ENCODE peak calls at places on chromosomes 16 and 17, in four cellular contexts. L is tibial nerve, R is AG04450, N is cardiac muscle cell. V is an unnamed sample.

GRCh38 chr17:20153231-20153630 is 144.1 kb downstream of the SPECC1 start:
- DNase-seq in L (no peak), R (no peak), N (no peak), V (no peak)

GRCh38 chr17:80319262-80319998 is 58.8 kb downstream of the RNF213 start:
- DNase-seq in L (no peak), R (no peak), N (no peak), V (no peak)

GRCh38 chr17:41615454-41615853 is 2.9 kb upstream of the KRT16 start:
- DNase-seq in L (no peak), R (no peak), N (no peak), V (no peak)

GRCh38 chr16:28589930-28590329 is 6.9 kb downstream of the SULT1A2 start:
- DNase-seq in L (no peak), R (no peak), N (no peak), V (no peak)

GRCh38 chr17:4073983-4074830 is 68.6 kb downstream of the ZZEF1 start:
- DNase-seq in L (no peak), R (no peak), N (no peak), V (no peak)

GRCh38 chr17:44278006-44278405 is 10.1 kb upstream of the SLC4A1 start:
- DNase-seq in L (no peak), R (no peak), N (no peak), V (no peak)

GRCh38 chr16:80144191-80144590 is 396.6 kb upstream of the DYNLRB2 start:
- DNase-seq in L (no peak), R (peak), N (no peak), V (no peak)

GRCh38 chr16:31130336-31130812 is 5.2 kb downstream of the PRSS8 start:
- DNase-seq in L (no peak), R (no peak), N (no peak), V (no peak)

GRCh38 chr17:71338396-71338795 is 782.4 kb upstream of the SOX9 start:
- DNase-seq in L (no peak), R (no peak), N (peak), V (no peak)

GRCh38 chr16:29876578-29877249 is 13.7 kb upstream of the CDIPT start:
- DNase-seq in L (no peak), R (no peak), N (no peak), V (no peak)

GRCh38 chr17:48429638-48430586 is at the start of gene SKAP1:
- DNase-seq in L (no peak), R (no peak), N (no peak), V (no peak)

GRCh38 chr16:10122546-10122945 is 59.7 kb downstream of the GRIN2A start:
- DNase-seq in L (no peak), R (no peak), N (no peak), V (no peak)

GRCh38 chr17:79943354-79944241 is 92.1 kb downstream of the TBC1D16 start:
- DNase-seq in L (no peak), R (no peak), N (no peak), V (no peak)

GRCh38 chr17:69448431-69449102 is 34.1 kb downstream of the MAP2K6 start:
- DNase-seq in L (peak), R (no peak), N (peak), V (no peak)

GRCh38 chr17:63290784-63291183 is 155.3 kb downstream of the CYB561 start:
- DNase-seq in L (no peak), R (no peak), N (no peak), V (no peak)

GRCh38 chr17:82787081-82787848 is 35.4 kb downstream of the TBCD start:
- DNase-seq in L (no peak), R (no peak), N (no peak), V (no peak)

GRCh38 chr17:80110447-80110812 is 9.0 kb downstream of the GAA start:
- DNase-seq in L (no peak), R (no peak), N (no peak), V (no peak)

GRCh38 chr17:3207367-3207766 is at the start of gene OR1A1:
- DNase-seq in L (no peak), R (no peak), N (no peak), V (no peak)

GRCh38 chr16:11963706-11964105 is 1.3 kb upstream of the TNFRSF17 start:
- DNase-seq in L (no peak), R (no peak), N (no peak), V (no peak)

GRCh38 chr16:52578007-52578828 is 31.3 kb upstream of the TOX3 start:
- DNase-seq in L (no peak), R (no peak), N (no peak), V (no peak)

GRCh38 chr16:89574681-89575246 is 794 bp upstream of the CPNE7 start:
- DNase-seq in L (no peak), R (no peak), N (peak), V (no peak)

GRCh38 chr16:14961405-14962186 is 13.2 kb upstream of the PDXDC1 start:
- DNase-seq in L (no peak), R (no peak), N (no peak), V (no peak)

GRCh38 chr16:15509593-15510520 is 75.5 kb downstream of the BMERB1 start:
- DNase-seq in L (no peak), R (no peak), N (peak), V (no peak)

GRCh38 chr17:1259910-1260389 is 10.3 kb upstream of the BHLHA9 start:
- DNase-seq in L (no peak), R (no peak), N (peak), V (no peak)

GRCh38 chr16:22161999-22162657 is at the start of gene SDR42E2:
- DNase-seq in L (no peak), R (no peak), N (no peak), V (no peak)

GRCh38 chr16:814974-815373 is 14.4 kb upstream of the GNG13 start:
- DNase-seq in L (no peak), R (peak), N (peak), V (no peak)

GRCh38 chr16:813204-813915 is 12.8 kb upstream of the GNG13 start:
- DNase-seq in L (peak), R (no peak), N (peak), V (no peak)

GRCh38 chr16:817001-817906 is 16.7 kb upstream of the GNG13 start:
- DNase-seq in L (no peak), R (no peak), N (no peak), V (no peak)

GRCh38 chr16:815861-816260 is 15.3 kb upstream of the GNG13 start:
- DNase-seq in L (no peak), R (no peak), N (no peak), V (no peak)

DNA sequence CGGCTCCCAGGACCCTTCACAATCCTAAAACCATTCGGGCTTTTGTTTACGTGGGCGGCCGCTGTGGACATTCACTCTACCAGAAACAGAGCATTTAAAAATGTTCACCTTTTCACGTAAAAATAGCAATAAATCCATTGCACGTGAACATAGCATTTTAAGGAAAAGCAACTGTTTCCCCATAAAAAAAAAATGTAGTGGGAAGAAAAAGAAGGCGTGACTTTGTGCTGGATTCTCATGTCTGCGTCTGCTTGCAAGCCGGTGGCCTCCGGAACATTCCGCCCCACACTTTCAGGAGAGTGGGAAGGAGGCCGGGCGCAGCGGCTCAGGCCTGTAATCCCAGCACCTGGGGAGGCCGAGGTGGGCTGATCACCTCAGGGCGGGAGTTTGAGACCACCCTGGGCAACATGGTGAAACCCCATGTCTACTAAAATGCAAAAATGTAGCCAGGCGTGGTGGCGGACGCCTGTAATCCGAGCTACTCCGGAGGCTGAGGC is 13.4 kb upstream of the GNG13 start:
- DNase-seq in L (no peak), R (no peak), N (no peak), V (no peak)
- TF ChIP-seq CTCF in L (no peak), R (no peak), N (no peak), V (no peak)

GRCh38 chr17:31068291-31068690 is 26.5 kb upstream of the NF1 start:
- DNase-seq in L (peak), R (no peak), N (peak), V (no peak)
- TF ChIP-seq CTCF in L (no peak), R (peak), N (peak), V (peak)

GRCh38 chr16:65180986-65181710 is 59.3 kb upstream of the CDH11 start:
- DNase-seq in L (no peak), R (no peak), N (peak), V (no peak)
- TF ChIP-seq CTCF in L (no peak), R (peak), N (no peak), V (no peak)

DNA sequence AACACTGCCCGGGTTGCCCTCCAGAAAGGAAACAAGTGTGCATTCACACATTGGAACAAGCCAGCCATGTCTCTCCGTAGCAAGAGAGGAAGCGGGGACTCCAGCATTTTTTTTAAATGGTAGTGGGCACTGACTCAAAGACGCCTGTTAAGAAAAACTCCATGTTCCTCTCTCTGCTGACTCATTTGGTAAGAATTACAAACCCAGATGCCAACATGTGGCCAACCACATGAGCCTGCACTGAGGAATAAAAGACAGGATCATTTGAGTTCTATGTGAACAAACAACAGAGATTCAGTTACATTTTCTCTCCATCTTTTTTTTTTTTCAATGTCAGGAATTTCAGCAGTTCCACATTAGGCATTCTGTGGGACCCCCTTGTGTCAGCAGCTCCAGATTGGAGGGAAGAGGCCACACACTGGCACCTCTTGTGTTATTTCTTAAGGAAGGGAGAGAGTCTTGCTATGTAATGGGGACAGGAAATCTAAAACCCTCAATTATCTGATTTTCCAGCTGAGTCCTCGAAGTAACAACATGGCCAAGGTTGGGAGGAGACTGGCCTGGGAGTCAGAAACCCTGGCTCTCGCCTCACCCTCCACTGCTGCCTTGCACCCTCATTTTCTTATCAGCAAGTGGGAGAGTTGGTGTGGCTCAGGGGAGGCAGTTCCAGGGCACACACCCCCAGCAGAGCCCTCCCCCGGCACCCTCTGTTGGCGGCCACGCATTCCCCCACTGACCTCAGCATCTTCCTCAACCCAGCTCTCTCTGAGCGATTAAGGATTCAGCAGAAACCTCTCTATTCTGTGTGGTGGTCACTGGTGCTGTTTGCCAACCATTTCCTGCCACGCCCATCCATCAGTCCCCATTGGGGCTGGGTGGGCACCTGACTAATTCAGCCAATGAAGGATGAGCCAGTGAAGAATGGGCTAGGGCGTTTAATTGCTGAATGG is 173.0 kb downstream of the FOXL1 start:
- DNase-seq in L (no peak), R (peak), N (peak), V (peak)
- TF ChIP-seq CTCF in L (no peak), R (no peak), N (no peak), V (no peak)

DNA sequence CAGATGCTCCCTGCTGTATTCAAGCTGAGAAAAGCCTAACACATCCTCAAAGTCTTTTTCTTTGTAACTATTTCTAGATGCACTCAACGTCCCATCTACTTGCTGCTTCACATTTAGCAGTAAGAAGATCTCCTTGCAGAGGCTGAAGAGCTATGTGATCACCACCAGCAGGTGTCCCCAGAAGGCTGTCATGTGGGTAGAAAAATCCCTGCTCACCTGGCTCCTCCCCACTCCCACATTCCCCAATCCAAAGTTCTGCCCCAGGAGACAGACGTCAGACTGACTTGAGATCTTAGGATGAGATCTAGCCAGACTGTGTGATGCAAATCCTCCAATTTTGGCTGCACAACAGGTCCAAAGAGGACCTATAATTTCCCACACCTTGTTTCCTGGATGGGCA is 1.1 kb downstream of the CCL13 start:
- DNase-seq in L (no peak), R (no peak), N (no peak), V (no peak)
- TF ChIP-seq CTCF in L (no peak), R (no peak), N (no peak), V (no peak)

GRCh38 chr17:7632492-7632894 is 2.6 kb downstream of the SHBG start:
- DNase-seq in L (no peak), R (no peak), N (peak), V (no peak)

GRCh38 chr17:7634384-7634783 is 4.4 kb downstream of the SHBG start:
- DNase-seq in L (peak), R (no peak), N (peak), V (no peak)

GRCh38 chr17:7629939-7630571 is at the start of gene SHBG:
- DNase-seq in L (no peak), R (no peak), N (no peak), V (no peak)

GRCh38 chr17:7631398-7632380 is 1.8 kb downstream of the SHBG start:
- DNase-seq in L (no peak), R (no peak), N (peak), V (no peak)

DNA sequence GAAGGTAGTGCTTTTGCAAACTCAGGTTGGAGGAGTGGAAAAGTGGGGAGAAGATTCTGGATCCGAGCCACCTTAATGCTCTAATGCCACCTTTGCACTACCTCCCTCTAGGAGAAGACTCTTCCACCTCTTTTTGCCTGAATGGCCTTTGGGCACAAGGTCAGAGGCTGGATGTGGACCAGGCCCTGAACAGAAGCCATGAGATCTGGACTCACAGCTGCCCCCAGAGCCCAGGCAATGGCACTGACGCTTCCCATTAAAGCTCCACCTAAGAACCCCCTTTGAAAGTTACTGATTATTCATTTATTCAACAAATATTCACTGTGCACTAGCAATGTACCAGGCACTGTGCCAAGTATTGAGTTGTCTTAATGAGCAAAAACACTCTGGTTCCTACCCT is 3.2 kb downstream of the SHBG start:
- DNase-seq in L (no peak), R (no peak), N (no peak), V (no peak)
- TF ChIP-seq CTCF in L (no peak), R (no peak), N (no peak), V (no peak)